ENCODE peak calls at places on chromosomes 1 and 21, in six cellular contexts. One of them, this sample, is unnamed.
A peak's percentile ranks its signal among the peaks of the same experiment; 100 is the strongest.

GRCh38 chr1:182565537-182565936 is 23.5 kb downstream of the RNASEL start:
- DNase-seq in GM12892: no peak
- DNase-seq in GM12878: no peak
- DNase-seq in H1: no peak
- DNase-seq in K562: no peak
- DNase-seq in HepG2: no peak
- DNase-seq in this sample: no peak

GRCh38 chr1:111604931-111605330 is 14.7 kb upstream of the RAP1A start:
- DNase-seq in GM12892: no peak
- DNase-seq in GM12878: no peak
- DNase-seq in H1: no peak
- DNase-seq in K562: no peak
- DNase-seq in HepG2: no peak
- DNase-seq in this sample: no peak

GRCh38 chr1:18396247-18396646 is 84.5 kb upstream of the KLHDC7A start:
- DNase-seq in GM12892: no peak
- DNase-seq in GM12878: no peak
- DNase-seq in H1: no peak
- DNase-seq in K562: no peak
- DNase-seq in HepG2: no peak
- DNase-seq in this sample: no peak

GRCh38 chr1:20616468-20617156 is 16.6 kb upstream of the PINK1 start:
- DNase-seq in GM12892: peak; percentile 33
- DNase-seq in GM12878: no peak
- DNase-seq in H1: no peak
- DNase-seq in K562: no peak
- DNase-seq in HepG2: no peak
- DNase-seq in this sample: peak; percentile 39

GRCh38 chr1:167825419-167826079 is 88.4 kb downstream of the ADCY10 start:
- DNase-seq in GM12892: no peak
- DNase-seq in GM12878: no peak
- DNase-seq in H1: no peak
- DNase-seq in K562: peak; percentile 58
- DNase-seq in HepG2: no peak
- DNase-seq in this sample: no peak

GRCh38 chr21:17466166-17466565 is 46.7 kb upstream of the CXADR start:
- DNase-seq in GM12892: no peak
- DNase-seq in GM12878: no peak
- DNase-seq in H1: no peak
- DNase-seq in K562: peak; percentile 6
- DNase-seq in HepG2: peak; percentile 51
- DNase-seq in this sample: no peak

GRCh38 chr1:21638531-21639341 is 30.4 kb downstream of the RAP1GAP start:
- DNase-seq in GM12892: no peak
- DNase-seq in GM12878: no peak
- DNase-seq in H1: no peak
- DNase-seq in K562: peak; percentile 89
- DNase-seq in HepG2: peak; percentile 62
- DNase-seq in this sample: no peak

GRCh38 chr1:40057310-40058030 is 16.9 kb downstream of the CAP1 start:
- DNase-seq in GM12892: no peak
- DNase-seq in GM12878: no peak
- DNase-seq in H1: no peak
- DNase-seq in K562: peak; percentile 91
- DNase-seq in HepG2: peak; percentile 74
- DNase-seq in this sample: no peak

GRCh38 chr1:156852414-156852874 is 6.5 kb downstream of the INSRR start:
- DNase-seq in GM12892: no peak
- DNase-seq in GM12878: no peak
- DNase-seq in H1: no peak
- DNase-seq in K562: no peak
- DNase-seq in HepG2: peak; percentile 48
- DNase-seq in this sample: no peak

GRCh38 chr1:30300669-30301068 is 422.7 kb downstream of the MATN1 start:
- DNase-seq in GM12892: no peak
- DNase-seq in GM12878: no peak
- DNase-seq in H1: no peak
- DNase-seq in K562: no peak
- DNase-seq in HepG2: no peak
- DNase-seq in this sample: no peak

GRCh38 chr1:25135903-25136302 is 96.4 kb downstream of the SYF2 start:
- DNase-seq in GM12892: no peak
- DNase-seq in GM12878: no peak
- DNase-seq in H1: no peak
- DNase-seq in K562: no peak
- DNase-seq in HepG2: no peak
- DNase-seq in this sample: no peak

GRCh38 chr21:42684109-42684916 is 30.9 kb downstream of the PDE9A start:
- DNase-seq in GM12892: no peak
- DNase-seq in GM12878: no peak
- DNase-seq in H1: no peak
- DNase-seq in K562: no peak
- DNase-seq in HepG2: no peak
- DNase-seq in this sample: no peak

GRCh38 chr21:42683371-42684108 is 30.1 kb downstream of the PDE9A start:
- DNase-seq in GM12892: no peak
- DNase-seq in GM12878: no peak
- DNase-seq in H1: no peak
- DNase-seq in K562: no peak
- DNase-seq in HepG2: no peak
- DNase-seq in this sample: no peak

GRCh38 chr21:42685954-42686500 is 32.6 kb downstream of the PDE9A start:
- DNase-seq in GM12892: no peak
- DNase-seq in GM12878: no peak
- DNase-seq in H1: no peak
- DNase-seq in K562: no peak
- DNase-seq in HepG2: no peak
- DNase-seq in this sample: no peak

GRCh38 chr21:42682661-42683060 is 29.2 kb downstream of the PDE9A start:
- DNase-seq in GM12892: no peak
- DNase-seq in GM12878: no peak
- DNase-seq in H1: no peak
- DNase-seq in K562: no peak
- DNase-seq in HepG2: no peak
- DNase-seq in this sample: no peak

DNA sequence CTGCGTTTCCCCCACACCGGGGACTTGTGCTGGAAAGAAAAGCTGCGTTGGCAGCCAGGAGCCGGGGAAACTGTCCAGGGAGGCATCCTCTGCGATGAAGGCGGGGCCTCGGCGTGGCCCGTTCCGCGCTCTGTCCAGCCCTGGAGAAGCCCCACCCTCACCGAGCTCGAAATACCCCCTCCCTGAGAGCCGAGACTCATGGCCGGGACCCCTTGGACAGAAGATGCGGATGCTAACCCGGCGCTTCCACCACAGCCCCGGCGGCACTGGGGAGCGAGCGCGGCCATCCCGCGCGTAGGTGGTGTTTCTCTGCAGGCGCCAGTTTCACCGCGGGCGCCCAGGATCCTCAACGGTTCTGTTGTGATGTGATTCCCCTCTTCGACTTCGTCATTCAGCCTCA is 31.6 kb downstream of the PDE9A start:
- DNase-seq in GM12892: no peak
- DNase-seq in GM12878: no peak
- DNase-seq in H1: no peak
- DNase-seq in K562: no peak
- DNase-seq in HepG2: no peak
- DNase-seq in this sample: no peak
- TF ChIP-seq POLR2A in GM12892: no peak
- TF ChIP-seq POLR2A in GM12878: no peak
- TF ChIP-seq POLR2A in H1: no peak
- TF ChIP-seq POLR2A in K562: no peak
- TF ChIP-seq POLR2A in HepG2: no peak
- TF ChIP-seq POLR2A in this sample: no peak

DNA sequence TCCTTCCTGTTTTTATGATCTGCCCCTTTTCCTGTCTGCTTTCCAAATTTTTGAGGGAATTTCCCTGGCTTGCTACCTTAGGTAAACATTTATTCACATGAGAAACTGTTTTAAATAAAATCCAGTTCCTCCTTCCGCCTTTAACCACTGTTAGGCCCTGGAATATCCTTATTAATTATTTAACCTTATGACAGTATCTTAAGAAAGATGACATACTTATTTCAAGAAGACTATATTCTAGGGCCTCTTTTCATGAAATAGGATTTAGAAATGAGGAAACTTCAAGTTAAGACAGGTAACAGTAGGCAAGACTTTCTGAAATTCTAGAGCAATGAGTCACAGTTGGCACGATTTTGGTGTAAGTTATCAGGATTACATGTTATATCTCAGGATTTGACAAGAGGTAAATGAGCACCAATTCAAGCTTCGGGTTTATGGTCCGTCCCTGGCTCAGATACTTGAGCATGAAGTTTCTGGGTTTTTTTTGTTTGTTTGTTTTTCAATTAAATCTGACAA is 2.0 kb upstream of the TNFSF18 start:
- DNase-seq in GM12892: no peak
- DNase-seq in GM12878: no peak
- DNase-seq in H1: no peak
- DNase-seq in K562: no peak
- DNase-seq in HepG2: no peak
- DNase-seq in this sample: no peak
- TF ChIP-seq TAF1 in GM12892: no peak
- TF ChIP-seq TAF1 in GM12878: no peak
- TF ChIP-seq TAF1 in H1: no peak
- TF ChIP-seq TAF1 in K562: no peak
- TF ChIP-seq TAF1 in HepG2: no peak
- TF ChIP-seq TAF1 in this sample: no peak

DNA sequence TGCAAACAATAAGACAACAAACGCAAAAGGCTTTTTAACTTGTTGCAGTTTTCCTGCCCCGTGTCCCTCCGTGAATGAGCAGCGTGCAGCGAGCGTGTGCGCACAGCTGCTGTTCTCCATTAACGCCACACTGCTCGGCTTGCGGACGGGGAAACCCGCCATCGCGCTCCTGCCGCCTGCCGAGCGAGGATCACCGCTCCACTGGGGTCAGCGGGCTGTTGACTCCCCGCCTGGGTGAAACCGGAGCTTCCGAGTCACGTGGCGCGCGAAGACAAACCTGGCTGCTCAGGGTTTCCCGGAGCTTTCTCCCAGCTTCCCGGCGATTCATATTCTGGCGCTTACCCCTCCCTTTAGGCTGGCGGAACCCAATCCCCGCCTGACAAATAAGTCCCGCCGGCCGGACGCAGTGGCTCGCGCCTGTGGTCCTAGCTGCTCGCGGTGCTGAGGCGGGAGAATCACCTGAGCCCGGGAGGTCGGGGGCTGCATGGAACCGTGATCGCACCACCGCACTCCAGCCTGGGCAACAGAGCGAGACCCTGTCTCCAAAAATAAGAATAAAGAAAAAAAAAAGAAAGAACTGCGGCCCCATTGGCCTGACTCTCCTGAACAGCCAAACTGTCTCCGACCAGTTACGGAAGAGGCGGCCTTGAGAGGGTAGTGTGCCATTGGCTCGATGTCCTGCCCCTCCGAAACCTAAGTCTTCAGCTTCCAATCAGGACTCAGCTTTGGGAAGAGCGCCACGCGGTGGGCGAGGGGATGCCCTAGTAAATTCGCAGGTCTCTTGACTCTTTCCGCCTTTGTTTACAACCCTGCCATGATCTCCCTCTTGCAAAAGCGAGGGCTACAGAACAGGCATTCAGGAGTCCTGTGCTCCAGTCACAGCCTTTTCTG is at the start of gene CREB3L4:
- DNase-seq in GM12892: peak; percentile 85
- DNase-seq in GM12878: peak; percentile 95
- DNase-seq in H1: no peak
- DNase-seq in K562: peak; percentile 98
- DNase-seq in HepG2: peak; percentile 97
- DNase-seq in this sample: peak; percentile 80
- TF ChIP-seq POLR2A in GM12892: peak; percentile 80
- TF ChIP-seq POLR2A in GM12878: peak; percentile 90
- TF ChIP-seq POLR2A in H1: peak; percentile 78
- TF ChIP-seq POLR2A in K562: peak; percentile 91
- TF ChIP-seq POLR2A in HepG2: peak; percentile 96
- TF ChIP-seq POLR2A in this sample: peak; percentile 71

DNA sequence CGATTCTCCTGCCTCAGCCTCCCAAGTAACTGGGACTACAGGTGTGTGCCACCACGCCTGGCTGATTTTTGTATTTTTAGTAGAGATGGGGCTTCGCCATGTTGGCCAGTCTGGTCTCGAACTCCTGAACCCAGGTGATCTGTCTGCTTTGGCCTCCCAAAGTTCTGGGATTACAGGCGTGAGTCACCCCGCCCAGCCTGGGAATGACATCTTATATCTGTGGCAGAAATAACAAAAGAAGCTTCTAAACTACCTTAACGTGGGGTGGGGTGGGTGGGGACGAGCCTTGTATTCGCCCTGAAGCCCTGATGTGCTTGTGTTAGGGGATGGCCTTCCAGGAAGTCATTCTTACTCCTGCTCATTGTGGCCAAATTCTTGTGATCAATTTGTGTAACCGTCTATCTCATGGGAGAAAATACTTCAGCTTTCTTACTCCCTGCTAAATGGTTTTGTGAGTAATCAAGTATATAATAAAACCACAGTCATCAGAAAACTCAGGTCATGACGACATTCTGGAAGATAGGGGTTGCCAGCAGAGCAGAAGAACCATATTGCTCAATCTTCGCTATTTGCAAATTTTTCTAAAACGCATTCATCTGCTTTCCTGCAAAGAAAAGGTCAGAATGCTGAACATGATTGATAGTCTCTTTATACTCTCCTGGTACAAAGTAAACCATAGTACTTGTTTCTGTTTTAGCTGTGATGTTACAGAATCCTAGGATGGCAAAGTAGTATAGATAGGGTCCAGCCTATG is 63.2 kb downstream of the DIRAS3 start:
- DNase-seq in GM12892: no peak
- DNase-seq in GM12878: no peak
- DNase-seq in H1: no peak
- DNase-seq in K562: no peak
- DNase-seq in HepG2: no peak
- DNase-seq in this sample: no peak
- TF ChIP-seq TAF1 in GM12892: no peak
- TF ChIP-seq TAF1 in GM12878: no peak
- TF ChIP-seq TAF1 in H1: no peak
- TF ChIP-seq TAF1 in K562: no peak
- TF ChIP-seq TAF1 in HepG2: no peak
- TF ChIP-seq TAF1 in this sample: no peak

GRCh38 chr1:59819566-59820438 is 5.1 kb downstream of the HOOK1 start:
- DNase-seq in GM12892: no peak
- DNase-seq in GM12878: no peak
- DNase-seq in H1: no peak
- DNase-seq in K562: no peak
- DNase-seq in HepG2: no peak
- DNase-seq in this sample: no peak

GRCh38 chr1:59814901-59815825 is at the start of gene HOOK1:
- DNase-seq in GM12892: peak; percentile 1
- DNase-seq in GM12878: no peak
- DNase-seq in H1: peak; percentile 5
- DNase-seq in K562: no peak
- DNase-seq in HepG2: no peak
- DNase-seq in this sample: peak; percentile 11

GRCh38 chr1:59815892-59816291 is 1.1 kb downstream of the HOOK1 start:
- DNase-seq in GM12892: no peak
- DNase-seq in GM12878: no peak
- DNase-seq in H1: no peak
- DNase-seq in K562: no peak
- DNase-seq in HepG2: peak; percentile 18
- DNase-seq in this sample: no peak

GRCh38 chr1:59816318-59816878 is 1.6 kb downstream of the HOOK1 start:
- DNase-seq in GM12892: no peak
- DNase-seq in GM12878: no peak
- DNase-seq in H1: no peak
- DNase-seq in K562: no peak
- DNase-seq in HepG2: no peak
- DNase-seq in this sample: no peak

GRCh38 chr1:59814180-59814900 is 409 bp upstream of the HOOK1 start:
- DNase-seq in GM12892: peak; percentile 33
- DNase-seq in GM12878: peak; percentile 94
- DNase-seq in H1: peak; percentile 91
- DNase-seq in K562: no peak
- DNase-seq in HepG2: peak; percentile 97
- DNase-seq in this sample: peak; percentile 68
- TF ChIP-seq POLR2A in GM12892: no peak
- TF ChIP-seq POLR2A in GM12878: peak; percentile 76
- TF ChIP-seq POLR2A in H1: no peak
- TF ChIP-seq POLR2A in K562: no peak
- TF ChIP-seq POLR2A in HepG2: peak; percentile 96
- TF ChIP-seq POLR2A in this sample: no peak